ENCODE peak calls at places on chromosomes 12 and 14, in five cellular contexts. One of them, this sample, is unnamed.

GRCh38 chr12:41967668-41968649 is 176.7 kb downstream of the GXYLT1 start:
- DNase-seq in mammary epithelial cell: no peak
- DNase-seq in Right ventricle myocardium superior: no peak
- DNase-seq in CD8-positive, alpha-beta memory T cell: no peak
- DNase-seq in fibroblast of pulmonary artery: no peak
- DNase-seq in this sample: no peak

GRCh38 chr14:99320621-99321235 is 48.7 kb upstream of the BCL11B start:
- DNase-seq in mammary epithelial cell: no peak
- DNase-seq in Right ventricle myocardium superior: no peak
- DNase-seq in fibroblast of pulmonary artery: no peak
- DNase-seq in CD8-positive, alpha-beta memory T cell: no peak
- DNase-seq in this sample: no peak

GRCh38 chr14:29773990-29774389 is 153.7 kb downstream of the PRKD1 start:
- DNase-seq in Right ventricle myocardium superior: no peak
- DNase-seq in CD8-positive, alpha-beta memory T cell: no peak
- DNase-seq in fibroblast of pulmonary artery: no peak
- DNase-seq in mammary epithelial cell: no peak
- DNase-seq in this sample: no peak

GRCh38 chr14:38972511-38972910 is 130.5 kb downstream of the SEC23A start:
- DNase-seq in Right ventricle myocardium superior: no peak
- DNase-seq in fibroblast of pulmonary artery: no peak
- DNase-seq in mammary epithelial cell: no peak
- DNase-seq in CD8-positive, alpha-beta memory T cell: no peak
- DNase-seq in this sample: no peak

GRCh38 chr12:53677612-53678133 is 1.8 kb upstream of the ATP5MC2 start:
- DNase-seq in CD8-positive, alpha-beta memory T cell: no peak
- DNase-seq in fibroblast of pulmonary artery: no peak
- DNase-seq in Right ventricle myocardium superior: no peak
- DNase-seq in mammary epithelial cell: no peak
- DNase-seq in this sample: no peak

GRCh38 chr12:46831335-46832083 is 5.7 kb upstream of the SLC38A4 start:
- DNase-seq in CD8-positive, alpha-beta memory T cell: no peak
- DNase-seq in Right ventricle myocardium superior: peak
- DNase-seq in fibroblast of pulmonary artery: no peak
- DNase-seq in mammary epithelial cell: no peak
- DNase-seq in this sample: peak

GRCh38 chr14:50675597-50675996 is 7.5 kb upstream of the SAV1 start:
- DNase-seq in mammary epithelial cell: no peak
- DNase-seq in Right ventricle myocardium superior: no peak
- DNase-seq in CD8-positive, alpha-beta memory T cell: no peak
- DNase-seq in fibroblast of pulmonary artery: no peak
- DNase-seq in this sample: no peak

GRCh38 chr14:105248368-105249174 is at the start of gene BTBD6:
- DNase-seq in CD8-positive, alpha-beta memory T cell: peak
- DNase-seq in fibroblast of pulmonary artery: peak
- DNase-seq in Right ventricle myocardium superior: peak
- DNase-seq in mammary epithelial cell: peak
- DNase-seq in this sample: peak

GRCh38 chr14:50051106-50051505 is 65.3 kb downstream of the VCPKMT start:
- DNase-seq in CD8-positive, alpha-beta memory T cell: no peak
- DNase-seq in Right ventricle myocardium superior: no peak
- DNase-seq in fibroblast of pulmonary artery: no peak
- DNase-seq in mammary epithelial cell: peak
- DNase-seq in this sample: no peak

GRCh38 chr12:110117948-110118685 is 6.0 kb upstream of the IFT81 start:
- DNase-seq in Right ventricle myocardium superior: no peak
- DNase-seq in mammary epithelial cell: no peak
- DNase-seq in CD8-positive, alpha-beta memory T cell: no peak
- DNase-seq in fibroblast of pulmonary artery: no peak
- DNase-seq in this sample: no peak

GRCh38 chr14:96162741-96163140 is 41.9 kb upstream of the BDKRB2 start:
- DNase-seq in mammary epithelial cell: no peak
- DNase-seq in Right ventricle myocardium superior: no peak
- DNase-seq in fibroblast of pulmonary artery: peak
- DNase-seq in CD8-positive, alpha-beta memory T cell: no peak
- DNase-seq in this sample: no peak

GRCh38 chr14:101518611-101519048 is 42.7 kb upstream of the DIO3 start:
- DNase-seq in CD8-positive, alpha-beta memory T cell: no peak
- DNase-seq in mammary epithelial cell: no peak
- DNase-seq in fibroblast of pulmonary artery: no peak
- DNase-seq in Right ventricle myocardium superior: peak
- DNase-seq in this sample: no peak

This sample was measured in heart left ventricle.